ENCODE peak calls at places on chromosomes 1 and 21, in ten cellular contexts. One of them, this sample, is unnamed.

GRCh38 chr1:17340358-17340757 is 31.6 kb upstream of the PADI6 start:
- DNase-seq in heart left ventricle: no peak
- DNase-seq in PC-3: peak; percentile 43
- DNase-seq in AG09319: no peak
- DNase-seq in lower leg skin: no peak
- DNase-seq in tibial nerve: no peak
- DNase-seq in glutamatergic neuron: no peak
- DNase-seq in transverse colon: no peak
- DNase-seq in neural crest cell: no peak
- DNase-seq in spleen: no peak
- DNase-seq in this sample: no peak

GRCh38 chr21:44079446-44079845 is 27.8 kb upstream of the PWP2 start:
- DNase-seq in AG09319: no peak
- DNase-seq in PC-3: no peak
- DNase-seq in neural crest cell: no peak
- DNase-seq in lower leg skin: no peak
- DNase-seq in heart left ventricle: no peak
- DNase-seq in transverse colon: no peak
- DNase-seq in glutamatergic neuron: no peak
- DNase-seq in spleen: no peak
- DNase-seq in tibial nerve: no peak
- DNase-seq in this sample: no peak

GRCh38 chr1:62746086-62746808 is 37.7 kb upstream of the ATG4C start:
- DNase-seq in transverse colon: no peak
- DNase-seq in tibial nerve: no peak
- DNase-seq in PC-3: peak; percentile 69
- DNase-seq in spleen: no peak
- DNase-seq in lower leg skin: no peak
- DNase-seq in heart left ventricle: no peak
- DNase-seq in glutamatergic neuron: no peak
- DNase-seq in neural crest cell: no peak
- DNase-seq in AG09319: no peak
- DNase-seq in this sample: no peak

GRCh38 chr1:159990005-159990404 is 36.0 kb upstream of the SLAMF9 start:
- DNase-seq in AG09319: no peak
- DNase-seq in tibial nerve: no peak
- DNase-seq in spleen: no peak
- DNase-seq in PC-3: no peak
- DNase-seq in glutamatergic neuron: no peak
- DNase-seq in transverse colon: no peak
- DNase-seq in lower leg skin: no peak
- DNase-seq in heart left ventricle: no peak
- DNase-seq in neural crest cell: no peak
- DNase-seq in this sample: no peak

GRCh38 chr1:223175032-223175431 is 32.0 kb upstream of the TLR5 start:
- DNase-seq in transverse colon: no peak
- DNase-seq in AG09319: no peak
- DNase-seq in PC-3: peak; percentile 62
- DNase-seq in lower leg skin: no peak
- DNase-seq in heart left ventricle: no peak
- DNase-seq in spleen: no peak
- DNase-seq in neural crest cell: no peak
- DNase-seq in glutamatergic neuron: no peak
- DNase-seq in tibial nerve: peak; percentile 15
- DNase-seq in this sample: no peak

GRCh38 chr1:157948547-157949152 is 44.8 kb upstream of the KIRREL1 start:
- DNase-seq in PC-3: peak; percentile 62
- DNase-seq in neural crest cell: peak; percentile 14
- DNase-seq in heart left ventricle: peak; percentile 31
- DNase-seq in tibial nerve: peak; percentile 26
- DNase-seq in AG09319: no peak
- DNase-seq in lower leg skin: no peak
- DNase-seq in glutamatergic neuron: peak; percentile 29
- DNase-seq in transverse colon: peak; percentile 35
- DNase-seq in spleen: no peak
- DNase-seq in this sample: no peak

GRCh38 chr1:226672217-226672838 is 66.8 kb downstream of the ITPKB start:
- DNase-seq in neural crest cell: no peak
- DNase-seq in lower leg skin: no peak
- DNase-seq in PC-3: no peak
- DNase-seq in glutamatergic neuron: no peak
- DNase-seq in heart left ventricle: no peak
- DNase-seq in tibial nerve: no peak
- DNase-seq in spleen: no peak
- DNase-seq in transverse colon: no peak
- DNase-seq in AG09319: no peak
- DNase-seq in this sample: no peak

GRCh38 chr1:38585460-38585859 is 274.1 kb downstream of the RRAGC start:
- DNase-seq in PC-3: no peak
- DNase-seq in transverse colon: no peak
- DNase-seq in spleen: no peak
- DNase-seq in heart left ventricle: no peak
- DNase-seq in lower leg skin: no peak
- DNase-seq in AG09319: no peak
- DNase-seq in glutamatergic neuron: no peak
- DNase-seq in tibial nerve: no peak
- DNase-seq in neural crest cell: no peak
- DNase-seq in this sample: no peak

GRCh38 chr1:91774520-91775203 is 111.3 kb downstream of the TGFBR3 start:
- DNase-seq in heart left ventricle: no peak
- DNase-seq in glutamatergic neuron: no peak
- DNase-seq in PC-3: no peak
- DNase-seq in transverse colon: no peak
- DNase-seq in tibial nerve: no peak
- DNase-seq in neural crest cell: no peak
- DNase-seq in AG09319: no peak
- DNase-seq in lower leg skin: no peak
- DNase-seq in spleen: no peak
- DNase-seq in this sample: no peak

GRCh38 chr1:201019321-201019977 is 4.1 kb downstream of the KIF21B start:
- DNase-seq in tibial nerve: peak; percentile 36
- DNase-seq in PC-3: peak; percentile 73
- DNase-seq in glutamatergic neuron: no peak
- DNase-seq in heart left ventricle: peak; percentile 58
- DNase-seq in spleen: peak; percentile 97
- DNase-seq in neural crest cell: no peak
- DNase-seq in transverse colon: peak; percentile 90
- DNase-seq in lower leg skin: peak; percentile 52
- DNase-seq in AG09319: no peak
- DNase-seq in this sample: no peak

GRCh38 chr1:232764458-232765231 is 40.6 kb upstream of the MAP10 start:
- DNase-seq in AG09319: no peak
- DNase-seq in tibial nerve: peak; percentile 20
- DNase-seq in glutamatergic neuron: no peak
- DNase-seq in lower leg skin: no peak
- DNase-seq in transverse colon: peak; percentile 64
- DNase-seq in PC-3: no peak
- DNase-seq in heart left ventricle: no peak
- DNase-seq in spleen: no peak
- DNase-seq in neural crest cell: no peak
- DNase-seq in this sample: no peak

GRCh38 chr1:64171797-64172281 is 31.6 kb upstream of the UBE2U start:
- DNase-seq in PC-3: peak; percentile 85
- DNase-seq in AG09319: no peak
- DNase-seq in spleen: no peak
- DNase-seq in glutamatergic neuron: no peak
- DNase-seq in transverse colon: no peak
- DNase-seq in tibial nerve: no peak
- DNase-seq in lower leg skin: no peak
- DNase-seq in neural crest cell: no peak
- DNase-seq in heart left ventricle: no peak
- DNase-seq in this sample: no peak

GRCh38 chr21:19767546-19767945 is 1230.7 kb upstream of the NCAM2 start:
- DNase-seq in transverse colon: no peak
- DNase-seq in heart left ventricle: no peak
- DNase-seq in PC-3: no peak
- DNase-seq in lower leg skin: no peak
- DNase-seq in glutamatergic neuron: no peak
- DNase-seq in tibial nerve: no peak
- DNase-seq in AG09319: no peak
- DNase-seq in neural crest cell: no peak
- DNase-seq in spleen: no peak
- DNase-seq in this sample: no peak

GRCh38 chr21:36028127-36029069 is 31.9 kb downstream of the SETD4 start:
- DNase-seq in heart left ventricle: peak; percentile 70
- DNase-seq in spleen: peak; percentile 89
- DNase-seq in transverse colon: peak; percentile 77
- DNase-seq in PC-3: peak; percentile 89
- DNase-seq in tibial nerve: peak; percentile 68
- DNase-seq in lower leg skin: peak; percentile 77
- DNase-seq in AG09319: no peak
- DNase-seq in neural crest cell: peak; percentile 69
- DNase-seq in glutamatergic neuron: peak; percentile 76
- DNase-seq in this sample: peak; percentile 58

GRCh38 chr1:238953448-238953847 is 432.9 kb upstream of the CHRM3 start:
- DNase-seq in spleen: no peak
- DNase-seq in lower leg skin: no peak
- DNase-seq in glutamatergic neuron: no peak
- DNase-seq in transverse colon: no peak
- DNase-seq in heart left ventricle: no peak
- DNase-seq in AG09319: no peak
- DNase-seq in PC-3: peak; percentile 32
- DNase-seq in tibial nerve: no peak
- DNase-seq in neural crest cell: no peak
- DNase-seq in this sample: no peak
- TF ChIP-seq CTCF in spleen: no peak
- TF ChIP-seq CTCF in lower leg skin: no peak
- TF ChIP-seq CTCF in glutamatergic neuron: peak; percentile 53
- TF ChIP-seq CTCF in transverse colon: no peak
- TF ChIP-seq CTCF in heart left ventricle: peak; percentile 10
- TF ChIP-seq CTCF in AG09319: no peak
- TF ChIP-seq CTCF in PC-3: peak; percentile 52
- TF ChIP-seq CTCF in tibial nerve: no peak
- TF ChIP-seq CTCF in neural crest cell: peak; percentile 51
- TF ChIP-seq CTCF in this sample: no peak

DNA sequence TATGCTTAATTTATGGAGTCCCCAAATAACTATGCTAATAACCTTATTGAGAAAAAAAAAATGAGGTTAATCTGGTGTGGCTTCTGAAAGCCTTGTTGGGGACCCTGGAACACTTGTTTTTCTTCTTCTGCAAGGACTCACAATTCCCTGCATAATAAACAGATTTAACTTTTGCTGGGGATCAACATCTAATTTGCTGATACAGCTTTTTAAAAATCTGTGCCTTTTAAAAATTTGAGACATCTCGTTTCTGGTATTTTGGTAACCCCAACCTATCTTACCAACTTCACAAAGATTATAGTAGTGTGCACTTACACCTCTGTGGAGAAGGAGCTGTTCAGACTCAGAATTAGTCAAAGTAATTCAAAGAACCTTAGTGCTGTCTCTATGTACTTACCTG is 23.0 kb downstream of the EXO1 start:
- DNase-seq in tibial nerve: no peak
- DNase-seq in glutamatergic neuron: no peak
- DNase-seq in neural crest cell: no peak
- DNase-seq in PC-3: no peak
- DNase-seq in transverse colon: no peak
- DNase-seq in heart left ventricle: no peak
- DNase-seq in spleen: no peak
- DNase-seq in AG09319: no peak
- DNase-seq in lower leg skin: no peak
- DNase-seq in this sample: no peak
- TF ChIP-seq CTCF in tibial nerve: no peak
- TF ChIP-seq CTCF in glutamatergic neuron: no peak
- TF ChIP-seq CTCF in neural crest cell: no peak
- TF ChIP-seq CTCF in PC-3: no peak
- TF ChIP-seq CTCF in transverse colon: no peak
- TF ChIP-seq CTCF in heart left ventricle: no peak
- TF ChIP-seq CTCF in spleen: no peak
- TF ChIP-seq CTCF in AG09319: no peak
- TF ChIP-seq CTCF in lower leg skin: no peak
- TF ChIP-seq CTCF in this sample: no peak

GRCh38 chr1:199283814-199284213 is 645.0 kb downstream of the PTPRC start:
- DNase-seq in lower leg skin: no peak
- DNase-seq in neural crest cell: no peak
- DNase-seq in PC-3: no peak
- DNase-seq in tibial nerve: no peak
- DNase-seq in AG09319: no peak
- DNase-seq in glutamatergic neuron: no peak
- DNase-seq in transverse colon: no peak
- DNase-seq in heart left ventricle: no peak
- DNase-seq in spleen: no peak
- DNase-seq in this sample: no peak

GRCh38 chr1:199279107-199279506 is 640.3 kb downstream of the PTPRC start:
- DNase-seq in spleen: no peak
- DNase-seq in PC-3: peak; percentile 21
- DNase-seq in tibial nerve: no peak
- DNase-seq in heart left ventricle: no peak
- DNase-seq in transverse colon: no peak
- DNase-seq in glutamatergic neuron: no peak
- DNase-seq in lower leg skin: no peak
- DNase-seq in neural crest cell: no peak
- DNase-seq in AG09319: no peak
- DNase-seq in this sample: no peak

GRCh38 chr1:199282910-199283309 is 644.1 kb downstream of the PTPRC start:
- DNase-seq in spleen: no peak
- DNase-seq in PC-3: no peak
- DNase-seq in neural crest cell: no peak
- DNase-seq in tibial nerve: no peak
- DNase-seq in lower leg skin: no peak
- DNase-seq in heart left ventricle: no peak
- DNase-seq in glutamatergic neuron: no peak
- DNase-seq in AG09319: no peak
- DNase-seq in transverse colon: no peak
- DNase-seq in this sample: no peak

GRCh38 chr1:199279872-199280649 is 641.2 kb downstream of the PTPRC start:
- DNase-seq in neural crest cell: no peak
- DNase-seq in spleen: no peak
- DNase-seq in heart left ventricle: no peak
- DNase-seq in PC-3: no peak
- DNase-seq in transverse colon: no peak
- DNase-seq in AG09319: no peak
- DNase-seq in glutamatergic neuron: no peak
- DNase-seq in tibial nerve: no peak
- DNase-seq in lower leg skin: no peak
- DNase-seq in this sample: no peak
- TF ChIP-seq CTCF in neural crest cell: no peak
- TF ChIP-seq CTCF in spleen: no peak
- TF ChIP-seq CTCF in heart left ventricle: no peak
- TF ChIP-seq CTCF in PC-3: no peak
- TF ChIP-seq CTCF in transverse colon: no peak
- TF ChIP-seq CTCF in AG09319: no peak
- TF ChIP-seq CTCF in glutamatergic neuron: no peak
- TF ChIP-seq CTCF in tibial nerve: no peak
- TF ChIP-seq CTCF in lower leg skin: no peak
- TF ChIP-seq CTCF in this sample: no peak

DNA sequence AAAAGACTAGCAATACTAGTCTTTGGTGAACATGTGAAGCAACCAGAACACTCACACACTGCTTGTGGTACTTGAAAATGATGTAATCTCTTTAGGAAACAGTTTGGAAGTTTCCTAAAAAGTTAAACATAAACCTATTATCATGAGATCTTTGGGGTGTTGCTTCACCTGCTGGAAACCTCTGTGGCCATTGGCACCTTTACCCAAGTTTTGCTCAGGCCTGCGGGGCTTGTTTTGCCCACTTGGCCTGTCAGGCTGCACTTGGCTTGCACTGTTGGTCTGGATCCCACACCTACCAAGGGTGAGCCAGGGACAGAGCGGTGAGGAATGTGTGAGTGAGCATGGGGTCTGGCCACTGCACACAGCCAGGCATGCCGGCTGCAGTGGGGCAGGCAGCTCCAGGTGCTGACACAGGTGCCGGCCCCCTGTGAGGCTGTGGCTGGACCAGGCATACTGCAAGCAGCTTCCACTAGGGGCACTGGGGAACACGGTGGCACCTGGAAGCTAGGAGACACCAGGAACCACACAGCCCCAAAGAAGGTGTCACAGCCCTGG is 14.4 kb upstream of the FNBP1L start:
- DNase-seq in tibial nerve: no peak
- DNase-seq in neural crest cell: no peak
- DNase-seq in transverse colon: peak; percentile 30
- DNase-seq in AG09319: no peak
- DNase-seq in glutamatergic neuron: no peak
- DNase-seq in heart left ventricle: peak; percentile 46
- DNase-seq in lower leg skin: no peak
- DNase-seq in spleen: no peak
- DNase-seq in PC-3: no peak
- DNase-seq in this sample: no peak
- TF ChIP-seq CTCF in tibial nerve: no peak
- TF ChIP-seq CTCF in neural crest cell: no peak
- TF ChIP-seq CTCF in transverse colon: no peak
- TF ChIP-seq CTCF in AG09319: no peak
- TF ChIP-seq CTCF in glutamatergic neuron: no peak
- TF ChIP-seq CTCF in heart left ventricle: peak; percentile 44
- TF ChIP-seq CTCF in lower leg skin: no peak
- TF ChIP-seq CTCF in spleen: no peak
- TF ChIP-seq CTCF in PC-3: peak; percentile 29
- TF ChIP-seq CTCF in this sample: no peak

This sample was measured in D721Med.